ENCODE peak calls at places on chromosomes 12 and 14, in five cellular contexts. M is lung; G is neural progenitor cell; R is HFF-Myc; Z is stimulated activated CD8-positive, alpha-beta memory T cell treated with anti-CD3 and anti-CD28 coated beads, Interleukin-4, amount 100 ng/mL, for 1 hour. O is an unnamed sample.
A peak's percentile ranks its signal among the peaks of the same experiment; 100 is the strongest.

GRCh38 chr14:39015360-39015961 is 87.6 kb downstream of the SEC23A start:
- DNase-seq in G (peak; percentile 68), Z (no peak), M (no peak), R (peak; percentile 21), O (no peak)

GRCh38 chr14:72822946-72823611 is 70.8 kb downstream of the DPF3 start:
- DNase-seq in R (no peak), G (no peak), Z (no peak), M (no peak), O (no peak)

GRCh38 chr12:575948-576612 is 87.2 kb downstream of the NINJ2 start:
- DNase-seq in Z (peak; percentile 69), R (no peak), G (peak; percentile 83), M (peak; percentile 75), O (peak; percentile 81)

GRCh38 chr12:27505771-27506170 is 18.2 kb upstream of the PPFIBP1 start:
- DNase-seq in Z (no peak), M (no peak), G (no peak), R (no peak), O (no peak)

GRCh38 chr12:131454418-131455217 is 256.3 kb upstream of the SFSWAP start:
- DNase-seq in M (no peak), G (peak; percentile 87), Z (no peak), R (no peak), O (peak; percentile 39)

GRCh38 chr12:26250801-26251200 is 55.4 kb downstream of the SSPN start:
- DNase-seq in R (no peak), Z (no peak), M (no peak), G (no peak), O (no peak)

GRCh38 chr14:57389646-57390036 is 745 bp upstream of the NAA30 start:
- DNase-seq in G (no peak), Z (no peak), R (no peak), M (no peak), O (no peak)

GRCh38 chr12:111270128-111270651 is 98.7 kb downstream of the PHETA1 start:
- DNase-seq in Z (no peak), R (no peak), M (no peak), G (no peak), O (no peak)

GRCh38 chr14:103538291-103539055 is 9.5 kb downstream of the TRMT61A start:
- DNase-seq in R (no peak), Z (no peak), M (no peak), G (no peak), O (peak; percentile 83)

GRCh38 chr14:106039400-106039799 is 513.0 kb downstream of the TMEM121 start:
- DNase-seq in M (peak; percentile 45), R (no peak), Z (no peak), G (no peak), O (no peak)

GRCh38 chr12:130227641-130228040 is 65.4 kb downstream of the FZD10 start:
- DNase-seq in Z (no peak), G (no peak), M (no peak), R (no peak), O (no peak)

GRCh38 chr12:50845021-50845647 is 2.4 kb downstream of the TMPRSS12 start:
- DNase-seq in M (no peak), Z (no peak), R (no peak), G (no peak), O (no peak)

GRCh38 chr12:80226576-80226975 is 127.2 kb downstream of the OTOGL start:
- DNase-seq in M (no peak), R (no peak), G (no peak), Z (no peak), O (no peak)

GRCh38 chr12:66804555-66804954 is 125.7 kb upstream of the GRIP1 start:
- DNase-seq in G (peak; percentile 41), M (no peak), R (no peak), Z (no peak), O (no peak)

GRCh38 chr12:102702447-102703114 is 214.5 kb downstream of the PAH start:
- DNase-seq in M (peak; percentile 57), G (peak; percentile 37), Z (no peak), R (peak; percentile 32), O (peak; percentile 59)

GRCh38 chr12:56518570-56518969 is 3.0 kb upstream of the RBMS2 start:
- DNase-seq in G (no peak), M (no peak), Z (no peak), R (no peak), O (no peak)

GRCh38 chr12:22339691-22340090 is 5.2 kb upstream of the ST8SIA1 start:
- DNase-seq in G (no peak), Z (no peak), M (no peak), R (no peak), O (no peak)

GRCh38 chr12:73964641-73965040 is 573.0 kb upstream of the ATXN7L3B start:
- DNase-seq in R (no peak), M (no peak), G (no peak), Z (no peak), O (no peak)